ENCODE peak calls at places on chromosomes 3 and 15, in six cellular contexts. A, Z, Q, N, S and X are unnamed samples.

GRCh38 chr3:55860040-55860439 is 372.9 kb upstream of the WNT5A start:
- DNase-seq in Z (no peak), N (no peak), Q (no peak), A (no peak), S (no peak), X (no peak)

GRCh38 chr3:141915766-141916165 is 39.3 kb downstream of the ATP1B3 start:
- DNase-seq in S (no peak), A (no peak), N (no peak), Q (no peak), Z (no peak), X (no peak)

GRCh38 chr3:192907784-192908183 is 9.9 kb downstream of the MB21D2 start:
- DNase-seq in A (no peak), Q (no peak), Z (no peak), S (no peak), N (no peak), X (no peak)

GRCh38 chr15:28097656-28098359 is 1.3 kb downstream of the OCA2 start:
- DNase-seq in N (no peak), A (no peak), Z (no peak), Q (no peak), S (no peak), X (no peak)

GRCh38 chr15:61175024-61175423 is 54.1 kb downstream of the RORA start:
- DNase-seq in Z (no peak), A (no peak), N (no peak), Q (no peak), S (no peak), X (no peak)

GRCh38 chr3:134407247-134407640 is 33.0 kb upstream of the AMOTL2 start:
- DNase-seq in S (no peak), Z (no peak), N (no peak), Q (no peak), A (no peak), X (no peak)

GRCh38 chr3:85050806-85051205 is 92.0 kb downstream of the CADM2 start:
- DNase-seq in N (no peak), Q (no peak), S (no peak), A (no peak), Z (no peak), X (no peak)

GRCh38 chr15:77702211-77702957 is 69.7 kb upstream of the LINGO1 start:
- DNase-seq in S (no peak), Z (peak), A (no peak), Q (no peak), N (peak), X (peak)

GRCh38 chr15:71826196-71826595 is 15.8 kb downstream of the NR2E3 start:
- DNase-seq in N (no peak), S (no peak), Q (no peak), Z (no peak), A (no peak), X (no peak)

GRCh38 chr15:49308686-49309085 is 114.4 kb upstream of the FGF7 start:
- DNase-seq in Z (no peak), N (no peak), S (no peak), A (no peak), Q (no peak), X (no peak)

GRCh38 chr3:60010778-60011177 is 961.0 kb upstream of the CFAP20DC start:
- DNase-seq in S (peak), A (no peak), Z (no peak), Q (no peak), N (no peak), X (peak)